ENCODE peak calls at places on chromosome 22, in four cellular contexts. U is CD4-positive, CD25-positive, alpha-beta regulatory T cell; S is foreskin fibroblast; J is NCI-H82. Y is an unnamed sample.

GRCh38 chr22:46377566-46378498 is 42.3 kb downstream of the TRMU start:
- DNase-seq in S (peak), J (no peak), U (no peak), Y (no peak)

GRCh38 chr22:28297504-28297903 is 378.4 kb upstream of the PITPNB start:
- DNase-seq in J (no peak), S (no peak), U (no peak), Y (no peak)

GRCh38 chr22:50270302-50271010 is at the start of gene MAPK11:
- DNase-seq in U (peak), S (peak), J (peak), Y (no peak)

GRCh38 chr22:35539910-35540599 is 576 bp upstream of the RASD2 start:
- DNase-seq in U (peak), J (peak), S (peak), Y (peak)

GRCh38 chr22:45455212-45455611 is 41.7 kb downstream of the RIBC2 start:
- DNase-seq in S (peak), J (no peak), U (no peak), Y (no peak)

GRCh38 chr22:22397292-22397870 is 111.2 kb downstream of the ZNF280B start:
- DNase-seq in U (no peak), S (peak), J (peak), Y (peak)

GRCh38 chr22:40547729-40548143 is 88.8 kb downstream of the MRTFA start:
- DNase-seq in U (no peak), J (no peak), S (peak), Y (no peak)

GRCh38 chr22:20523118-20523983 is 15.9 kb downstream of the MED15 start:
- DNase-seq in J (no peak), U (peak), S (peak), Y (no peak)

GRCh38 chr22:45442120-45442519 is 28.6 kb downstream of the RIBC2 start:
- DNase-seq in J (no peak), S (peak), U (no peak), Y (no peak)

GRCh38 chr22:37304595-37305343 is 22.5 kb downstream of the CYTH4 start:
- DNase-seq in J (no peak), S (peak), U (no peak), Y (no peak)

GRCh38 chr22:28994522-28994921 is 67.1 kb downstream of the C22orf31 start:
- DNase-seq in S (no peak), U (no peak), J (no peak), Y (no peak)

GRCh38 chr22:46029574-46030200 is 52.7 kb upstream of the WNT7B start:
- DNase-seq in S (no peak), J (no peak), U (no peak), Y (peak)

GRCh38 chr22:19361501-19362103 is 69.9 kb downstream of the HIRA start:
- DNase-seq in U (no peak), J (no peak), S (no peak), Y (no peak)

GRCh38 chr22:48984639-48985038 is 843.0 kb downstream of the BRD1 start:
- DNase-seq in U (no peak), S (no peak), J (no peak), Y (no peak)

GRCh38 chr22:19837915-19838314 is 16.8 kb downstream of the GNB1L start:
- DNase-seq in J (no peak), U (no peak), S (no peak), Y (no peak)

GRCh38 chr22:38982008-38982927 is at the start of gene APOBEC3B:
- DNase-seq in U (peak), S (peak), J (no peak), Y (peak)

GRCh38 chr22:35638408-35638807 is 9.8 kb upstream of the APOL6 start:
- DNase-seq in U (no peak), S (peak), J (no peak), Y (peak)

GRCh38 chr22:38467904-38468760 is at the start of gene KDELR3:
- DNase-seq in J (peak), S (peak), U (peak), Y (peak)

GRCh38 chr22:50506611-50507420 is 686 bp downstream of the LMF2 start:
- DNase-seq in J (no peak), S (peak), U (no peak), Y (peak)

GRCh38 chr22:47631571-47632102 is 869.2 kb downstream of the TBC1D22A start:
- DNase-seq in U (no peak), S (no peak), J (peak), Y (no peak)

GRCh38 chr22:21800552-21801303 is 65.1 kb upstream of the YPEL1 start:
- DNase-seq in U (no peak), S (no peak), J (no peak), Y (no peak)